ENCODE peak calls at places on chromosomes 6 and 20, in ten cellular contexts. One of them, this sample, is unnamed.

GRCh38 chr6:132937466-132937906 is 123.1 kb downstream of the RPS12 start:
- DNase-seq in dorsolateral prefrontal cortex: no peak
- DNase-seq in colonic mucosa: peak
- DNase-seq in left ventricle myocardium inferior: no peak
- DNase-seq in mammary epithelial cell: peak
- DNase-seq in GM23338: peak
- DNase-seq in epithelial cell of esophagus: peak
- DNase-seq in right lobe of liver: peak
- DNase-seq in cardiac muscle cell: peak
- DNase-seq in GM12865: peak
- DNase-seq in this sample: peak

GRCh38 chr6:16503919-16504554 is 257.2 kb downstream of the ATXN1 start:
- DNase-seq in dorsolateral prefrontal cortex: no peak
- DNase-seq in GM12865: peak
- DNase-seq in cardiac muscle cell: no peak
- DNase-seq in left ventricle myocardium inferior: no peak
- DNase-seq in colonic mucosa: no peak
- DNase-seq in epithelial cell of esophagus: no peak
- DNase-seq in right lobe of liver: no peak
- DNase-seq in mammary epithelial cell: no peak
- DNase-seq in GM23338: no peak
- DNase-seq in this sample: no peak

GRCh38 chr6:111461860-111462259 is 21.2 kb downstream of the REV3L start:
- DNase-seq in dorsolateral prefrontal cortex: no peak
- DNase-seq in left ventricle myocardium inferior: no peak
- DNase-seq in epithelial cell of esophagus: no peak
- DNase-seq in colonic mucosa: no peak
- DNase-seq in mammary epithelial cell: no peak
- DNase-seq in cardiac muscle cell: no peak
- DNase-seq in GM12865: no peak
- DNase-seq in GM23338: no peak
- DNase-seq in right lobe of liver: no peak
- DNase-seq in this sample: no peak

GRCh38 chr20:62561948-62562347 is 80.4 kb upstream of the SLCO4A1 start:
- DNase-seq in dorsolateral prefrontal cortex: no peak
- DNase-seq in cardiac muscle cell: no peak
- DNase-seq in colonic mucosa: no peak
- DNase-seq in epithelial cell of esophagus: no peak
- DNase-seq in right lobe of liver: no peak
- DNase-seq in left ventricle myocardium inferior: no peak
- DNase-seq in GM23338: no peak
- DNase-seq in mammary epithelial cell: no peak
- DNase-seq in GM12865: no peak
- DNase-seq in this sample: no peak

GRCh38 chr6:116648161-116648560 is 20.4 kb downstream of the ZUP1 start:
- DNase-seq in GM23338: no peak
- DNase-seq in GM12865: no peak
- DNase-seq in left ventricle myocardium inferior: no peak
- DNase-seq in mammary epithelial cell: no peak
- DNase-seq in cardiac muscle cell: no peak
- DNase-seq in dorsolateral prefrontal cortex: no peak
- DNase-seq in colonic mucosa: no peak
- DNase-seq in epithelial cell of esophagus: no peak
- DNase-seq in right lobe of liver: no peak
- DNase-seq in this sample: no peak

GRCh38 chr20:62195072-62195400 is 12.2 kb downstream of the MTG2 start:
- DNase-seq in GM23338: no peak
- DNase-seq in right lobe of liver: no peak
- DNase-seq in epithelial cell of esophagus: no peak
- DNase-seq in mammary epithelial cell: no peak
- DNase-seq in left ventricle myocardium inferior: no peak
- DNase-seq in dorsolateral prefrontal cortex: no peak
- DNase-seq in cardiac muscle cell: no peak
- DNase-seq in colonic mucosa: no peak
- DNase-seq in GM12865: no peak
- DNase-seq in this sample: no peak

GRCh38 chr6:127464161-127464880 is 5.1 kb upstream of the KIAA0408 start:
- DNase-seq in right lobe of liver: no peak
- DNase-seq in colonic mucosa: no peak
- DNase-seq in mammary epithelial cell: no peak
- DNase-seq in left ventricle myocardium inferior: no peak
- DNase-seq in GM12865: no peak
- DNase-seq in GM23338: no peak
- DNase-seq in cardiac muscle cell: no peak
- DNase-seq in dorsolateral prefrontal cortex: no peak
- DNase-seq in epithelial cell of esophagus: no peak
- DNase-seq in this sample: no peak

GRCh38 chr6:5984150-5985089 is 22.3 kb downstream of the NRN1 start:
- DNase-seq in GM12865: no peak
- DNase-seq in colonic mucosa: no peak
- DNase-seq in cardiac muscle cell: no peak
- DNase-seq in epithelial cell of esophagus: no peak
- DNase-seq in GM23338: no peak
- DNase-seq in left ventricle myocardium inferior: no peak
- DNase-seq in mammary epithelial cell: peak
- DNase-seq in dorsolateral prefrontal cortex: no peak
- DNase-seq in right lobe of liver: no peak
- DNase-seq in this sample: no peak

GRCh38 chr6:118719351-118720124 is 68.1 kb upstream of the CEP85L start:
- DNase-seq in GM12865: peak
- DNase-seq in colonic mucosa: no peak
- DNase-seq in epithelial cell of esophagus: no peak
- DNase-seq in GM23338: no peak
- DNase-seq in mammary epithelial cell: no peak
- DNase-seq in dorsolateral prefrontal cortex: no peak
- DNase-seq in cardiac muscle cell: no peak
- DNase-seq in left ventricle myocardium inferior: no peak
- DNase-seq in right lobe of liver: no peak
- DNase-seq in this sample: peak

GRCh38 chr6:118725944-118726343 is 74.6 kb upstream of the CEP85L start:
- DNase-seq in cardiac muscle cell: no peak
- DNase-seq in left ventricle myocardium inferior: no peak
- DNase-seq in epithelial cell of esophagus: no peak
- DNase-seq in mammary epithelial cell: no peak
- DNase-seq in GM12865: peak
- DNase-seq in GM23338: peak
- DNase-seq in dorsolateral prefrontal cortex: no peak
- DNase-seq in colonic mucosa: no peak
- DNase-seq in right lobe of liver: no peak
- DNase-seq in this sample: no peak

GRCh38 chr6:118720125-118720473 is 68.7 kb upstream of the CEP85L start:
- DNase-seq in right lobe of liver: no peak
- DNase-seq in cardiac muscle cell: no peak
- DNase-seq in GM23338: no peak
- DNase-seq in epithelial cell of esophagus: no peak
- DNase-seq in GM12865: no peak
- DNase-seq in left ventricle myocardium inferior: no peak
- DNase-seq in colonic mucosa: no peak
- DNase-seq in dorsolateral prefrontal cortex: no peak
- DNase-seq in mammary epithelial cell: no peak
- DNase-seq in this sample: no peak

GRCh38 chr6:118724211-118724610 is 72.8 kb upstream of the CEP85L start:
- DNase-seq in dorsolateral prefrontal cortex: no peak
- DNase-seq in GM23338: no peak
- DNase-seq in mammary epithelial cell: no peak
- DNase-seq in cardiac muscle cell: no peak
- DNase-seq in epithelial cell of esophagus: peak
- DNase-seq in left ventricle myocardium inferior: no peak
- DNase-seq in GM12865: peak
- DNase-seq in colonic mucosa: no peak
- DNase-seq in right lobe of liver: no peak
- DNase-seq in this sample: peak

DNA sequence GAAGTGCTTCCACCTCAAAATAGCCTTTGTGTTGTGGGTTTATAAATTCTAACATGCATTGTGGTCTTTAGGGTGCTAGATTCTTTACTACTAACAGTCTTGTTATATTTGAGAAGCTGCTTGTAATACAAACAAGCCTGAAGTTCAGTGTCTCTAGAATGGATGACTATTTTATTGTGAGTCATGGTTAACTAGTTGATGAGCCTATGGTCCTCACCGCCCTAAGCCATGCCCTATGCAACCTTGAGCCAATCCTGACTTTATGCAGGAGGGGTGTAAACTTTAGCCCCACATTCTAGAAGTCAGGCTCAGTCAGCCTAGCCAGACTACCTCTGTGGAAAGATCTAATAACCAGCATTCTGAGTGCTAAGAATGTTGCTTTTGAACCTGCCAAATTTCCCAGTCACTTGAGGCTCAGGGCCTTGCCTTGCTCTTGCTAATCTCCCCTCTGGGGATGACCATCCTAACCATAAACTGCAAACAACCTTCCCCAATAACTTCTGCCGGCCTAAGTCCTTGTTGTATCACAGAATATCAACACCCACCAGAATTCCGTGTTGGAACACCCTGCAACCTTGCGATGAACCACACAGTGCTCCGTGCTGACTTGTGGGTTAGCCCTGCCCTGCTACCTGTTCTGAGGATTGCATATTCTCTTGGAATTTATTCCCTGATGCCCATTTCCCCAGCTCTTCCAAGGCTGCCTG is 71.6 kb upstream of the CEP85L start:
- DNase-seq in GM23338: no peak
- DNase-seq in GM12865: no peak
- DNase-seq in mammary epithelial cell: peak
- DNase-seq in right lobe of liver: no peak
- DNase-seq in cardiac muscle cell: no peak
- DNase-seq in colonic mucosa: no peak
- DNase-seq in left ventricle myocardium inferior: no peak
- DNase-seq in epithelial cell of esophagus: peak
- DNase-seq in dorsolateral prefrontal cortex: no peak
- DNase-seq in this sample: no peak
- TF ChIP-seq CTCF in GM23338: no peak
- TF ChIP-seq CTCF in GM12865: no peak
- TF ChIP-seq CTCF in mammary epithelial cell: no peak
- TF ChIP-seq CTCF in right lobe of liver: no peak
- TF ChIP-seq CTCF in cardiac muscle cell: no peak
- TF ChIP-seq CTCF in colonic mucosa: no peak
- TF ChIP-seq CTCF in left ventricle myocardium inferior: no peak
- TF ChIP-seq CTCF in epithelial cell of esophagus: no peak
- TF ChIP-seq CTCF in dorsolateral prefrontal cortex: no peak
- TF ChIP-seq CTCF in this sample: no peak

GRCh38 chr6:64733433-64733832 is 973.6 kb downstream of the EYS start:
- DNase-seq in GM12865: no peak
- DNase-seq in colonic mucosa: no peak
- DNase-seq in dorsolateral prefrontal cortex: no peak
- DNase-seq in GM23338: no peak
- DNase-seq in right lobe of liver: no peak
- DNase-seq in left ventricle myocardium inferior: no peak
- DNase-seq in epithelial cell of esophagus: no peak
- DNase-seq in mammary epithelial cell: no peak
- DNase-seq in cardiac muscle cell: no peak
- DNase-seq in this sample: no peak
- TF ChIP-seq CTCF in GM12865: no peak
- TF ChIP-seq CTCF in colonic mucosa: no peak
- TF ChIP-seq CTCF in dorsolateral prefrontal cortex: no peak
- TF ChIP-seq CTCF in GM23338: no peak
- TF ChIP-seq CTCF in right lobe of liver: no peak
- TF ChIP-seq CTCF in left ventricle myocardium inferior: no peak
- TF ChIP-seq CTCF in epithelial cell of esophagus: no peak
- TF ChIP-seq CTCF in mammary epithelial cell: no peak
- TF ChIP-seq CTCF in cardiac muscle cell: no peak
- TF ChIP-seq CTCF in this sample: no peak

GRCh38 chr20:18532626-18533025 is 24.9 kb downstream of the SEC23B start:
- DNase-seq in epithelial cell of esophagus: no peak
- DNase-seq in left ventricle myocardium inferior: no peak
- DNase-seq in GM12865: no peak
- DNase-seq in GM23338: no peak
- DNase-seq in colonic mucosa: no peak
- DNase-seq in right lobe of liver: no peak
- DNase-seq in cardiac muscle cell: no peak
- DNase-seq in mammary epithelial cell: no peak
- DNase-seq in dorsolateral prefrontal cortex: no peak
- DNase-seq in this sample: no peak

GRCh38 chr20:18533491-18533890 is 25.8 kb downstream of the SEC23B start:
- DNase-seq in dorsolateral prefrontal cortex: no peak
- DNase-seq in GM12865: no peak
- DNase-seq in mammary epithelial cell: no peak
- DNase-seq in colonic mucosa: no peak
- DNase-seq in left ventricle myocardium inferior: no peak
- DNase-seq in cardiac muscle cell: no peak
- DNase-seq in GM23338: no peak
- DNase-seq in right lobe of liver: no peak
- DNase-seq in epithelial cell of esophagus: no peak
- DNase-seq in this sample: no peak

GRCh38 chr20:18537651-18538050 is 29.6 kb upstream of the SMIM26 start:
- DNase-seq in GM12865: no peak
- DNase-seq in colonic mucosa: no peak
- DNase-seq in epithelial cell of esophagus: peak
- DNase-seq in dorsolateral prefrontal cortex: no peak
- DNase-seq in left ventricle myocardium inferior: no peak
- DNase-seq in cardiac muscle cell: no peak
- DNase-seq in right lobe of liver: no peak
- DNase-seq in GM23338: no peak
- DNase-seq in mammary epithelial cell: peak
- DNase-seq in this sample: no peak

DNA sequence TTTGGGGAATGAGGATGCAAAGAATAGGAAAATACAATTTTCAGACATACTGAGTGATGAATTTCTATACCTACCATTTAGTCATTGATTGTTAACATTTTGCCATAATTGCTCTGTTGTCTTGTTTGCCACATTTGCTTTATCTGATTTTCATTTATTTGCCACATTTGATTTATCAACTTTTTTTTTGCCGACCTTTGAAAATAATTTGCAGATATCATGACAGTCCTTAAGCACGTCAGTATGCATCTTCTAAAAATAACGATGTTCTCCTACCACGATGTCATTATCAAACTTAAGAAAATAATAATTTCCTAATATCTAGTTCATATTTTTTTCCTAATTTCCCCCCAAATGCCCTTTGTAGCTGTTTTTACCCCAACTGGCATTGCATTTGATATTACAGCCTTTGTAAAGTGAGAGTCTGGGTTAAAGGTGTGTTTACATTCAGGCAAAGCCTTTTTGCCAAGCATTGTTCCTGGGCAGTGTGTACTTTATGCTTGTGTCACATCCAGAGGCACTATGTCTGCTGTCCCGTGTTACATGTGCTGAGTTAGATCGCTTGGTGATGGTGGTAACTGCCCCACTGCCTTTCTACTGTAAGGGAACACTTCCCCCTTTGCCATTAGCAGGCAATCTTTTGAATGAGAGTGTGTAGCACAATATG is 26.4 kb downstream of the SEC23B start:
- DNase-seq in left ventricle myocardium inferior: no peak
- DNase-seq in right lobe of liver: no peak
- DNase-seq in GM23338: no peak
- DNase-seq in colonic mucosa: no peak
- DNase-seq in GM12865: no peak
- DNase-seq in epithelial cell of esophagus: no peak
- DNase-seq in mammary epithelial cell: no peak
- DNase-seq in dorsolateral prefrontal cortex: no peak
- DNase-seq in cardiac muscle cell: no peak
- DNase-seq in this sample: no peak
- TF ChIP-seq CTCF in left ventricle myocardium inferior: no peak
- TF ChIP-seq CTCF in right lobe of liver: no peak
- TF ChIP-seq CTCF in GM23338: no peak
- TF ChIP-seq CTCF in colonic mucosa: no peak
- TF ChIP-seq CTCF in GM12865: no peak
- TF ChIP-seq CTCF in epithelial cell of esophagus: no peak
- TF ChIP-seq CTCF in mammary epithelial cell: no peak
- TF ChIP-seq CTCF in dorsolateral prefrontal cortex: no peak
- TF ChIP-seq CTCF in cardiac muscle cell: no peak
- TF ChIP-seq CTCF in this sample: no peak

GRCh38 chr20:36732456-36732855 is 13.4 kb downstream of the NDRG3 start:
- DNase-seq in GM12865: no peak
- DNase-seq in cardiac muscle cell: peak
- DNase-seq in colonic mucosa: no peak
- DNase-seq in right lobe of liver: no peak
- DNase-seq in left ventricle myocardium inferior: no peak
- DNase-seq in dorsolateral prefrontal cortex: no peak
- DNase-seq in epithelial cell of esophagus: no peak
- DNase-seq in mammary epithelial cell: no peak
- DNase-seq in GM23338: peak
- DNase-seq in this sample: no peak

GRCh38 chr20:36726168-36726567 is 19.7 kb downstream of the NDRG3 start:
- DNase-seq in mammary epithelial cell: no peak
- DNase-seq in dorsolateral prefrontal cortex: no peak
- DNase-seq in GM23338: no peak
- DNase-seq in left ventricle myocardium inferior: no peak
- DNase-seq in cardiac muscle cell: no peak
- DNase-seq in GM12865: no peak
- DNase-seq in epithelial cell of esophagus: peak
- DNase-seq in colonic mucosa: no peak
- DNase-seq in right lobe of liver: no peak
- DNase-seq in this sample: no peak

DNA sequence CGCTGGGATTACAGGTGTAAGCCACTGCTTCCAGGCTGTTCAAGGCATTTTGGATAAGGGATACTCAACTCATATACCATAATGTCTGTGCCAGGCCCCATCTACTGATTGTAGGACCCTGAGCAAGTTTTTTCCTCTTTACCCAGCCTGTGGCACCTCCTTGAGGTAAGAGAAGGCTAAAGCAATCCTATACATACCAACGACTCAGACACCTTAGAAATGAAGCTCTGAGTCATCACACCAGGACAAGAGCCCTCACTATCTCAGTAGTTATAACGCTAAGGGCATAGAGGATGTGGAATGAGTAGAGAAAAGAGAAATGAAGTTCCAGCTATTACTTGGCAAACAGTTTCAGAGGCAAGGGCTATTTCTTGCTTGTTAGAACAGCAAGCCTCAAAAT is 16.9 kb downstream of the NDRG3 start:
- DNase-seq in mammary epithelial cell: peak
- DNase-seq in left ventricle myocardium inferior: no peak
- DNase-seq in colonic mucosa: no peak
- DNase-seq in right lobe of liver: no peak
- DNase-seq in dorsolateral prefrontal cortex: no peak
- DNase-seq in epithelial cell of esophagus: peak
- DNase-seq in GM12865: peak
- DNase-seq in cardiac muscle cell: no peak
- DNase-seq in GM23338: peak
- DNase-seq in this sample: no peak
- TF ChIP-seq CTCF in mammary epithelial cell: peak
- TF ChIP-seq CTCF in left ventricle myocardium inferior: no peak
- TF ChIP-seq CTCF in colonic mucosa: no peak
- TF ChIP-seq CTCF in right lobe of liver: no peak
- TF ChIP-seq CTCF in dorsolateral prefrontal cortex: no peak
- TF ChIP-seq CTCF in epithelial cell of esophagus: peak
- TF ChIP-seq CTCF in GM12865: peak
- TF ChIP-seq CTCF in cardiac muscle cell: no peak
- TF ChIP-seq CTCF in GM23338: peak
- TF ChIP-seq CTCF in this sample: no peak